ENCODE peak calls at places on chromosomes 4 and X, in eight cellular contexts. U is tibial artery, Z is Peyer's patch, E is MM.1S, X is H1, F is tibial nerve, N is left ventricle myocardium inferior, A is H9. S is an unnamed sample. For H3K9me3, the result is how much of the 10 kb centered on the place peaks cover.

GRCh38 chr4:140372607-140373327 is 679 bp upstream of the SCOC start:
- DNase-seq in A (no peak), Z (peak), N (no peak), U (no peak), F (no peak), X (no peak), E (peak), S (no peak)

GRCh38 chr4:164012396-164013027 is 518.0 kb downstream of the TMA16 start:
- DNase-seq in A (peak), X (peak), F (no peak), Z (no peak), E (peak), N (no peak), U (no peak), S (no peak)

GRCh38 chrX:110421499-110422455 is 63.1 kb downstream of the RTL9 start:
- DNase-seq in F (no peak), N (no peak), E (no peak), Z (no peak), A (no peak), U (no peak), X (no peak), S (peak)

GRCh38 chr4:186934841-186935443 is 211.3 kb upstream of the FAT1 start:
- DNase-seq in F (no peak), Z (no peak), E (peak), A (no peak), U (no peak), N (no peak), X (no peak), S (no peak)

GRCh38 chr4:178136736-178137345 is 694.6 kb upstream of the AGA start:
- DNase-seq in Z (no peak), X (no peak), A (no peak), F (no peak), N (no peak), U (peak), E (no peak), S (no peak)

GRCh38 chr4:187236491-187236890 is 512.8 kb upstream of the FAT1 start:
- DNase-seq in A (no peak), U (no peak), Z (no peak), F (no peak), X (no peak), N (no peak), E (no peak), S (no peak)

GRCh38 chrX:130523460-130524394 is 121.9 kb downstream of the RBMX2 start:
- DNase-seq in F (peak), U (peak), Z (no peak), X (peak), A (peak), N (peak), E (no peak), S (peak)

GRCh38 chrX:154136627-154137161 is 7.3 kb upstream of the OPN1LW start:
- DNase-seq in X (peak), U (peak), A (peak), N (peak), E (peak), F (peak), Z (peak), S (peak)

GRCh38 chr4:70709551-70710080 is 12.1 kb upstream of the RUFY3 start:
- DNase-seq in X (no peak), N (no peak), F (no peak), U (no peak), Z (no peak), E (no peak), A (no peak), S (no peak)

GRCh38 chrX:104282326-104282725 is 27.6 kb upstream of the ESX1 start:
- DNase-seq in Z (no peak), N (no peak), U (no peak), X (no peak), E (no peak), A (no peak), F (no peak), S (no peak)

GRCh38 chrX:88416002-88416401 is 331.0 kb upstream of the CPXCR1 start:
- DNase-seq in Z (no peak), E (no peak), X (no peak), N (no peak), A (no peak), F (no peak), U (no peak), S (no peak)

GRCh38 chr4:26496207-26496783 is 6.0 kb upstream of the CCKAR start:
- DNase-seq in E (no peak), F (no peak), X (no peak), N (no peak), Z (no peak), A (no peak), U (no peak), S (no peak)

GRCh38 chr4:23333556-23333945 is 556.3 kb downstream of the PPARGC1A start:
- DNase-seq in Z (no peak), X (no peak), A (no peak), E (no peak), F (no peak), N (no peak), U (no peak), S (no peak)

GRCh38 chrX:37986893-37987292 is 19.5 kb upstream of the SYTL5 start:
- DNase-seq in F (no peak), N (no peak), A (no peak), X (no peak), Z (no peak), U (no peak), E (no peak), S (no peak)

GRCh38 chr4:172202480-172203076 is 389.4 kb downstream of the GALNTL6 start:
- DNase-seq in A (no peak), F (no peak), E (peak), Z (no peak), N (no peak), U (no peak), X (no peak), S (no peak)

GRCh38 chrX:154734101-154734781 is 16.6 kb downstream of the GAB3 start:
- DNase-seq in E (no peak), U (peak), X (no peak), Z (peak), F (no peak), A (no peak), N (no peak), S (peak)

GRCh38 chrX:40061871-40062524 is 35.8 kb downstream of the BCOR start:
- DNase-seq in F (no peak), E (no peak), A (peak), N (no peak), U (no peak), X (no peak), Z (no peak), S (no peak)

GRCh38 chr4:180434131-180434895 is 1808.9 kb upstream of the TENM3 start:
- DNase-seq in Z (no peak), A (no peak), X (no peak), E (no peak), U (no peak), N (no peak), F (no peak), S (no peak)

GRCh38 chr4:176838611-176839411 is 46.1 kb upstream of the VEGFC start:
- DNase-seq in X (no peak), Z (no peak), U (no peak), A (no peak), N (peak), F (no peak), E (no peak), S (no peak)
- H3K27ac ChIP-seq in X (no peak), Z (no peak), U (no peak), A (no peak), N (peak), F (no peak), E (no peak), S (no peak)

GRCh38 chr4:42398448-42399355 is 1.4 kb downstream of the SHISA3 start:
- DNase-seq in X (peak), N (peak), F (no peak), E (no peak), U (no peak), A (peak), Z (no peak), S (no peak)
- TF ChIP-seq CTCF in X (peak), N (peak), F (no peak), E (no peak), U (no peak), A (peak), Z (no peak), S (no peak)

DNA sequence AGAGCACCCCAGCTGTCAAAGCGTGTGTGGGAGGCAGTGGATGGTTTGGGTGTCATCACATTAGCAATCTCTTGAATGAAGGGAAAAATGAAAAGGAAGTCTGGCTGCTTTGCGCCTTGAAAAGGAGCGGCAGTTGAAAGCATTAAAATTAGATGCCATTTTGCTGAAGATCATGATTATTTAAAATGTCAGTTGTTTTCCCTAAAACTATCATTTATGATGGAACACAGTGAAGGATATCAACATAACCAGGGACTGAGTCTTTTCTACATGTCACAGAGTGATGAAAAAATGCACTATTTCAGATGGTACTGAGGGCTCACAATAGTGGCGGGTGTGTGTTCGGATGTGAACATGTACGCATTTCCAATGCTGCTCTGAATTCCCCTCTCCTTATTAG is 450.2 kb upstream of the CPEB2 start:
- DNase-seq in Z (no peak), F (no peak), E (no peak), A (no peak), X (no peak), U (no peak), N (no peak), S (no peak)
- H3K9me3 ChIP-seq in Z (under half), F (under half), E (under half), A (under half), X (under half), U (under half), N (under half), S (under half)

DNA sequence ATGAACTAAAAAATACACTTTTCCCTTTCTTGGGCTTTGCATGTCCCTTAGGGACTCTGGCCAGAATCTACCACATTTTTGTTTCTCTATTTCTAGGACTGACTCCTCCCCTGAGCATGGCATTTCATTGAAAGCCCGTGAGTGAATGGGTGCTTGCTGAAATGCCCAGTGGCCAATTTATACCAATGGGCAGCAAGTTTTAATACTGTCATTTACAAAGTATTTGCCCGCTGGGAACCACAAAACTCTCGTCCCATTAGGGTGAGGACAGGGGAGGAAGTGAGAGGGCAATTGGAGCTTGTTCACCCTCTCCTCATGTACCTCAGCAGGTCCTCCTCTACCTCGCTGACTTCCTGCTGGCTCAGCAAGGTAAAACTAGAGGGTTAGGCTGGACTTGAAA is 1.1 kb downstream of the SRPX2 start:
- DNase-seq in E (no peak), Z (no peak), N (no peak), A (no peak), U (no peak), F (no peak), X (no peak), S (no peak)
- H3K27ac ChIP-seq in E (no peak), Z (no peak), N (peak), A (no peak), U (peak), F (peak), X (no peak), S (peak)

GRCh38 chr4:127965062-127965802 is at the start of the genes ABHD18 and MFSD8:
- DNase-seq in E (peak), F (peak), A (peak), Z (peak), N (peak), X (peak), U (peak), S (peak)
- TF ChIP-seq CTCF in E (peak), F (peak), A (peak), Z (no peak), N (peak), X (peak), U (peak), S (peak)